ENCODE peak calls at places on chromosomes 12 and 14, in six cellular contexts. One of them, this sample, is unnamed.

GRCh38 chr12:1803736-1804135 is 16.6 kb upstream of the LRTM2 start:
- DNase-seq in HCT116: no peak
- DNase-seq in MM.1S: no peak
- DNase-seq in GM23248: no peak
- DNase-seq in neural progenitor cell: no peak
- DNase-seq in SK-N-SH: peak; percentile 14
- DNase-seq in this sample: no peak

GRCh38 chr12:98416845-98417244 is 98.5 kb upstream of the TMPO start:
- DNase-seq in HCT116: no peak
- DNase-seq in MM.1S: no peak
- DNase-seq in GM23248: peak; percentile 64
- DNase-seq in neural progenitor cell: no peak
- DNase-seq in SK-N-SH: peak; percentile 55
- DNase-seq in this sample: peak; percentile 34

GRCh38 chr14:76056128-76056527 is 70.6 kb downstream of the IFT43 start:
- DNase-seq in HCT116: no peak
- DNase-seq in MM.1S: no peak
- DNase-seq in GM23248: peak; percentile 41
- DNase-seq in neural progenitor cell: no peak
- DNase-seq in SK-N-SH: no peak
- DNase-seq in this sample: peak; percentile 39

GRCh38 chr12:115897718-115898117 is 379.8 kb downstream of the MED13L start:
- DNase-seq in HCT116: no peak
- DNase-seq in MM.1S: no peak
- DNase-seq in GM23248: peak; percentile 24
- DNase-seq in neural progenitor cell: no peak
- DNase-seq in SK-N-SH: no peak
- DNase-seq in this sample: no peak

GRCh38 chr14:66709292-66709691 is 201.3 kb downstream of the GPHN start:
- DNase-seq in HCT116: peak; percentile 21
- DNase-seq in MM.1S: no peak
- DNase-seq in GM23248: peak; percentile 51
- DNase-seq in neural progenitor cell: no peak
- DNase-seq in SK-N-SH: no peak
- DNase-seq in this sample: peak; percentile 3

GRCh38 chr12:52249041-52249461 is 16.0 kb downstream of the KRT7 start:
- DNase-seq in HCT116: no peak
- DNase-seq in MM.1S: no peak
- DNase-seq in GM23248: peak; percentile 36
- DNase-seq in neural progenitor cell: no peak
- DNase-seq in SK-N-SH: no peak
- DNase-seq in this sample: peak; percentile 62

GRCh38 chr14:78611031-78611430 is 440.9 kb downstream of the NRXN3 start:
- DNase-seq in HCT116: no peak
- DNase-seq in MM.1S: no peak
- DNase-seq in GM23248: no peak
- DNase-seq in neural progenitor cell: no peak
- DNase-seq in SK-N-SH: no peak
- DNase-seq in this sample: no peak

GRCh38 chr14:67251573-67252226 is 10.5 kb downstream of the PALS1 start:
- DNase-seq in HCT116: no peak
- DNase-seq in MM.1S: no peak
- DNase-seq in GM23248: peak; percentile 41
- DNase-seq in neural progenitor cell: peak; percentile 25
- DNase-seq in SK-N-SH: no peak
- DNase-seq in this sample: peak; percentile 72

GRCh38 chr12:44000309-44000952 is 164.6 kb downstream of the TMEM117 start:
- DNase-seq in HCT116: peak; percentile 60
- DNase-seq in MM.1S: peak; percentile 90
- DNase-seq in GM23248: peak; percentile 80
- DNase-seq in neural progenitor cell: peak; percentile 84
- DNase-seq in SK-N-SH: peak; percentile 11
- DNase-seq in this sample: peak; percentile 80

GRCh38 chr12:88303335-88303734 is 161.2 kb downstream of the TMTC3 start:
- DNase-seq in HCT116: no peak
- DNase-seq in MM.1S: no peak
- DNase-seq in GM23248: no peak
- DNase-seq in neural progenitor cell: no peak
- DNase-seq in SK-N-SH: no peak
- DNase-seq in this sample: no peak

GRCh38 chr14:60637138-60637489 is 12.2 kb downstream of the SIX1 start:
- DNase-seq in HCT116: no peak
- DNase-seq in MM.1S: no peak
- DNase-seq in GM23248: no peak
- DNase-seq in neural progenitor cell: peak; percentile 29
- DNase-seq in SK-N-SH: no peak
- DNase-seq in this sample: no peak

GRCh38 chr14:53924754-53925153 is 31.9 kb downstream of the BMP4 start:
- DNase-seq in HCT116: peak; percentile 10
- DNase-seq in MM.1S: no peak
- DNase-seq in GM23248: peak; percentile 22
- DNase-seq in neural progenitor cell: no peak
- DNase-seq in SK-N-SH: no peak
- DNase-seq in this sample: peak; percentile 95

GRCh38 chr14:43939836-43940235 is 567.2 kb downstream of the FSCB start:
- DNase-seq in HCT116: no peak
- DNase-seq in MM.1S: no peak
- DNase-seq in GM23248: no peak
- DNase-seq in neural progenitor cell: no peak
- DNase-seq in SK-N-SH: no peak
- DNase-seq in this sample: no peak

GRCh38 chr12:30599631-30600030 is 96.0 kb downstream of the IPO8 start:
- DNase-seq in HCT116: no peak
- DNase-seq in MM.1S: no peak
- DNase-seq in GM23248: no peak
- DNase-seq in neural progenitor cell: no peak
- DNase-seq in SK-N-SH: no peak
- DNase-seq in this sample: peak; percentile 22

GRCh38 chr12:95266250-95266649 is 48.6 kb downstream of the VEZT start:
- DNase-seq in HCT116: no peak
- DNase-seq in MM.1S: no peak
- DNase-seq in GM23248: no peak
- DNase-seq in neural progenitor cell: no peak
- DNase-seq in SK-N-SH: no peak
- DNase-seq in this sample: no peak
- H3K9ac ChIP-seq in HCT116: no peak overlapping the region
- H3K9ac ChIP-seq in MM.1S: no peak overlapping the region
- H3K9ac ChIP-seq in GM23248: no peak overlapping the region
- H3K9ac ChIP-seq in neural progenitor cell: no peak overlapping the region
- H3K9ac ChIP-seq in SK-N-SH: no peak overlapping the region
- H3K9ac ChIP-seq in this sample: no peak overlapping the region

GRCh38 chr14:49957089-49957852 is 64.4 kb downstream of the ARF6 start:
- DNase-seq in HCT116: no peak
- DNase-seq in MM.1S: no peak
- DNase-seq in GM23248: no peak
- DNase-seq in neural progenitor cell: no peak
- DNase-seq in SK-N-SH: no peak
- DNase-seq in this sample: no peak

GRCh38 chr14:49959822-49960408 is 67.0 kb downstream of the ARF6 start:
- DNase-seq in HCT116: no peak
- DNase-seq in MM.1S: no peak
- DNase-seq in GM23248: no peak
- DNase-seq in neural progenitor cell: no peak
- DNase-seq in SK-N-SH: no peak
- DNase-seq in this sample: no peak

GRCh38 chr14:49960453-49960852 is 67.6 kb downstream of the ARF6 start:
- DNase-seq in HCT116: no peak
- DNase-seq in MM.1S: no peak
- DNase-seq in GM23248: no peak
- DNase-seq in neural progenitor cell: no peak
- DNase-seq in SK-N-SH: no peak
- DNase-seq in this sample: no peak

GRCh38 chr14:49962616-49963015 is 69.7 kb downstream of the ARF6 start:
- DNase-seq in HCT116: no peak
- DNase-seq in MM.1S: no peak
- DNase-seq in GM23248: peak; percentile 57
- DNase-seq in neural progenitor cell: no peak
- DNase-seq in SK-N-SH: no peak
- DNase-seq in this sample: peak; percentile 97

DNA sequence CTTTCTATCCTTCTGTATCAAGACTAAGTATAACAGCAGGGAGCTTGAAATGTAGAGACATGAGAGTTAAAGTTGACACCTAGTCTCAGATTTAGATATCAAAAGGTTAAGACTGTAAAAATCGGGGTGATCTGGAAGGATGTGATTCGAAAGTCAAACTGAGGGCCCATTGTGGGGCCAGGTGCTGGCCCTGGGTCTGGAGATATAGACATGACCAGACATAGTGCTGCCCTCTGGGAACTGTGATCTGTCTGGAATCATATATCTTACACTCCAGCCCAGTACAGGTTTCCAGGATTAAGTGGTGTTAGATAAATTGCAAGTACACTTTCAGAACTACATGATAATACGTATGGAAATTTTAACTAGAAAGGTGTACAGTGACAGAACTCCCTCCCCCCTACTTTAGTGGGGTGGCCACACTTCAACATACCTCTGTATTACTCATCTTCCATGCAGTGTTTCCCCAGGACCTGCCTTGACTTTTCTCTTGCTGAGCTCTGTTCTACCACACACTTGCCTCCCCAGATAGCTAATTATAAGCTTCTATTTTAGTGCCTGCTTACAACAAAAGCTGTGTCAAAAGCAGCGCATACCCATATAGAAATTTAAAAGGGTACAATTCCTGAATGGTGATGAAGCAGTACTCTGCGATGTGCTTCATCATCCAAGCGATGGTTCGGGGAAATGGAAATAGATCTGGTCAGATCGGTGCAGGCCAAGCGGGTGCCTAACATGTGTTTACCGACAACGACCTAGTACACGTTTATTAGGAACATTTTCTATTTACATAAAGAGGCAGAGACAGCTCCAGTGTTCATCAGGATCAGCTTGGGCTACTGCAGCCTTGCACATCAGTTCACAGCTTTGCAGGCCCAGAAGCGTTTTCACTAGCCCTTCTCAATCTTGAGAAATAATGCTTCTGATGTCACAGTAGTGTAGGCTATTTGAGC is 68.7 kb downstream of the ARF6 start:
- DNase-seq in HCT116: no peak
- DNase-seq in MM.1S: no peak
- DNase-seq in GM23248: no peak
- DNase-seq in neural progenitor cell: no peak
- DNase-seq in SK-N-SH: no peak
- DNase-seq in this sample: peak; percentile 65
- TF ChIP-seq EZH2phosphoT487 in HCT116: no peak
- TF ChIP-seq EZH2phosphoT487 in MM.1S: no peak
- TF ChIP-seq EZH2phosphoT487 in GM23248: no peak
- TF ChIP-seq EZH2phosphoT487 in neural progenitor cell: no peak
- TF ChIP-seq EZH2phosphoT487 in SK-N-SH: no peak
- TF ChIP-seq EZH2phosphoT487 in this sample: no peak

GRCh38 chr12:56723889-56724659 is 1.0 kb downstream of the NACA start:
- DNase-seq in HCT116: no peak
- DNase-seq in MM.1S: peak; percentile 45
- DNase-seq in GM23248: peak; percentile 95
- DNase-seq in neural progenitor cell: peak; percentile 39
- DNase-seq in SK-N-SH: no peak
- DNase-seq in this sample: peak; percentile 45

GRCh38 chr12:56725723-56726102 is 614 bp upstream of the NACA start:
- DNase-seq in HCT116: no peak
- DNase-seq in MM.1S: no peak
- DNase-seq in GM23248: peak; percentile 34
- DNase-seq in neural progenitor cell: peak; percentile 15
- DNase-seq in SK-N-SH: no peak
- DNase-seq in this sample: no peak

GRCh38 chr12:56724660-56724988 is 475 bp downstream of the NACA start:
- DNase-seq in HCT116: no peak
- DNase-seq in MM.1S: no peak
- DNase-seq in GM23248: peak; percentile 46
- DNase-seq in neural progenitor cell: peak; percentile 33
- DNase-seq in SK-N-SH: no peak
- DNase-seq in this sample: no peak

GRCh38 chr12:56723352-56723751 is 1.7 kb downstream of the NACA start:
- DNase-seq in HCT116: no peak
- DNase-seq in MM.1S: no peak
- DNase-seq in GM23248: no peak
- DNase-seq in neural progenitor cell: no peak
- DNase-seq in SK-N-SH: no peak
- DNase-seq in this sample: no peak

DNA sequence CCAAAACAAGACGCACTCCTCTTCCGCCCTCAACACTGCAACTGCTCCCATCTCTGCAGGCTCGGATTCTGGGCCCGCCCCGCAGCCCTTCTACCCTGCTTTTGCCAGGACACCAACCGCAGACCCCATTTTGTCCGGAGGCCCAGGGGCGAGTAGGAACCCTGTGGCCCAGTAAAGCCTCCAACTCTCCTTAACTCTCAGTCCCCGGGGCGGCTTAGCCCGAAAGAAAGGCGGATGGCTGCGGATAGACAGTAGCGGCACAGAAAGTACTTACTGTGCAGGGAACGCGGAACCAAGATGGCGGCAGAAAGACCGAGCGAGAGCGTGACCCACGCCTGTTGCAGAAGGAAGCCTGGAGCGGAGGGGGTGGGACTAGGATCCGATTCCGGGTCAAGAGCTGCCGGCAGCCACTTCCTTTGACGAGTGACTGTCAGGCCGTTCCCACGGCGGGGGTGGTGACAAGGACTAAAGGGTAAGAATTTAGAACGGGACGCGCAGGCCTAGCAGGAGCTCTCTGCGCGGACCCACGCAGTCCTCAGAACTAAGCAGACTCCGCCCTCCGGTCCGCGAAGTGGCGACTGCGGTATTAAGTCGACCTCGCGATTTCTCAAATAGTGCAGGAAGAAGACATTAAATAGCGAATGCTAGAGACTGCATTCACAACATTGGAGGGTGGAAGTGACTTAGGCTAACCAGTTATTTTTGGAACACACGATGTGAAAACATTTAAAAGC is at the start of gene NACA:
- DNase-seq in HCT116: peak; percentile 95
- DNase-seq in MM.1S: peak; percentile 99
- DNase-seq in GM23248: peak; percentile 99
- DNase-seq in neural progenitor cell: peak; percentile 96
- DNase-seq in SK-N-SH: peak; percentile 94
- DNase-seq in this sample: peak; percentile 97
- H3K4me1 ChIP-seq in HCT116: peaks cover 21% of the 10 kb centered on the region
- H3K4me1 ChIP-seq in MM.1S: peaks cover 30% of the 10 kb centered on the region
- H3K4me1 ChIP-seq in GM23248: peaks cover 32% of the 10 kb centered on the region
- H3K4me1 ChIP-seq in neural progenitor cell: peaks cover 34% of the 10 kb centered on the region
- H3K4me1 ChIP-seq in SK-N-SH: peaks cover 27% of the 10 kb centered on the region
- H3K4me1 ChIP-seq in this sample: peaks cover 39% of the 10 kb centered on the region

GRCh38 chr12:8035440-8036010 is 3.0 kb downstream of the FOXJ2 start:
- DNase-seq in HCT116: no peak
- DNase-seq in MM.1S: no peak
- DNase-seq in GM23248: peak; percentile 37
- DNase-seq in neural progenitor cell: no peak
- DNase-seq in SK-N-SH: no peak
- DNase-seq in this sample: no peak
- H3K9ac ChIP-seq in HCT116: no peak overlapping the region
- H3K9ac ChIP-seq in MM.1S: no peak overlapping the region
- H3K9ac ChIP-seq in GM23248: peak overlapping the region; percentile 97
- H3K9ac ChIP-seq in neural progenitor cell: no peak overlapping the region
- H3K9ac ChIP-seq in SK-N-SH: no peak overlapping the region
- H3K9ac ChIP-seq in this sample: no peak overlapping the region